ENCODE peak calls at places on chromosomes 12 and 14, in four cellular contexts. A, X, S and D are unnamed samples.

GRCh38 chr14:73944432-73945158 is 5.3 kb downstream of the FAM161B start:
- DNase-seq in X (no peak), S (no peak), A (no peak), D (no peak)

GRCh38 chr12:96132819-96133218 is 61.4 kb upstream of the ELK3 start:
- DNase-seq in A (peak), S (no peak), X (no peak), D (peak)

GRCh38 chr12:105279460-105280056 is 43.6 kb upstream of the APPL2 start:
- DNase-seq in X (no peak), A (no peak), S (peak), D (peak)

GRCh38 chr14:50928002-50928635 is 16.2 kb downstream of the PYGL start:
- DNase-seq in S (no peak), A (no peak), X (peak), D (peak)

GRCh38 chr12:66044731-66045130 is 85.8 kb downstream of the LLPH start:
- DNase-seq in X (peak), S (no peak), A (peak), D (no peak)

GRCh38 chr12:46771268-46771837 is 54.4 kb downstream of the SLC38A4 start:
- DNase-seq in X (peak), A (no peak), S (no peak), D (peak)

GRCh38 chr14:31297701-31298344 is 90.2 kb upstream of the HECTD1 start:
- DNase-seq in A (peak), S (no peak), X (no peak), D (no peak)

GRCh38 chr14:100110801-100111200 is 45.6 kb downstream of the EVL start:
- DNase-seq in S (no peak), X (no peak), A (no peak), D (no peak)

GRCh38 chr12:58588771-58589170 is 331.5 kb downstream of the LRIG3 start:
- DNase-seq in S (no peak), A (peak), X (peak), D (peak)

GRCh38 chr14:103372552-103373304 is 12.5 kb upstream of the MARK3 start:
- DNase-seq in A (peak), X (peak), S (no peak), D (peak)

GRCh38 chr12:104060791-104061190 is 3.5 kb upstream of the HCFC2 start:
- DNase-seq in A (peak), S (no peak), X (no peak), D (peak)

GRCh38 chr12:111267171-111267570 is 101.7 kb downstream of the PHETA1 start:
- DNase-seq in A (no peak), S (no peak), X (no peak), D (no peak)

GRCh38 chr14:104803916-104804371 is 3.0 kb downstream of the ZBTB42 start:
- DNase-seq in X (no peak), S (no peak), A (peak), D (no peak)

GRCh38 chr14:104802120-104802912 is 1.4 kb downstream of the ZBTB42 start:
- DNase-seq in X (no peak), S (no peak), A (no peak), D (no peak)

GRCh38 chr14:104804481-104805325 is 3.8 kb downstream of the ZBTB42 start:
- DNase-seq in X (no peak), S (no peak), A (no peak), D (no peak)

GRCh38 chr14:104802913-104803184 is 1.9 kb downstream of the ZBTB42 start:
- DNase-seq in A (no peak), X (no peak), S (no peak), D (no peak)

DNA sequence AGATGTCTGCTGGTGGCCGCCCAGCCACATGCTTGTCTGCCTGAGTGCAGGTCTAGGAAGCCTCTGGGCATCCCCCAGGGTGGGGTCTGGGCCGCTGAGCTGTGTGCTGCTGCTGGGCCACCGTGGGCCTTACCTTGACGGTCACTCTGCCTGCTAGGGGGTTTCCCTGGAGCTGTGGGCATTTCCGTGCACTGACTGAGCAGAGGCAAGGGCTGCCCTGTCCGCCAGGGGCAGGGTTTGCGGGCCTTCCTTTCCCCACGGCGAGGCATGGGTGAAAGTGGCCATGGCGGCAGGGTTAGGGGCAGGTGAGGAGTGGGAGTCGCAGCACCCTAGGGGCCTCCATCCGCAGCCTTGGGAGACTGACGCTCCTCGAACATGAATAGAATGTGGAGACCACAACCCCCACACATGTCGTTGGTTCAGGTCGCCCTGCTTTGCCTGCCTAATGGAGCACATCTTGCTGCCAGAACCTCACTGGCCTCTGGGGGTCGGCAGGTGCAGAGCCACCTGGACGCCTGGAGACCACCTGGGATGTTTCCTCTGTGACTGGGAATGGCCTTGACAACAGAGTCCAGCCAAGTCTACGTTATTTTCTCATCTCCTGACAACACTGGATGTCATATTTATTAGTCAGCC is 2.5 kb downstream of the ZBTB42 start:
- DNase-seq in X (no peak), S (no peak), A (no peak), D (peak)
- H2AFZ ChIP-seq in X (no peak), S (no peak), A (no peak), D (no peak)

DNA sequence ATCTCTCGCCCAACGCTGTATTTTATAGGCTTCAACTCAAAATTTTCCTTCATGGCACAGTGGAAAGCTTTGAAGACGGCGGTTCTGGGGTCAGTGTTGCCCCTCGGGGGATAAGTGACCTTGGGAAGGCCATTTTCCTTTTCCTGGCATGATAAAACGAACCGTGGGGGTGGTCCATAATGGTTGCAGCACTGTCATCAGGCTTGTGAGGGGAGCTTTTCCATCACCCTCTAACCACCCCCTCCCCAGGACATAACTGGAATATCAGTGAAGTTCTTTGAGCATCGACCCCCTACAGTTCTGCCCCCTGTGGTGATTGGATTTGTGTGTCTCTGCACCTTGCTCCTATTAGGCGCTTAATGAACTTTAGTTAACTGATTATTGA is 16.0 kb downstream of the FOS start:
- DNase-seq in S (no peak), X (no peak), A (no peak), D (no peak)
- H2AFZ ChIP-seq in S (peak), X (peak), A (peak), D (peak)

DNA sequence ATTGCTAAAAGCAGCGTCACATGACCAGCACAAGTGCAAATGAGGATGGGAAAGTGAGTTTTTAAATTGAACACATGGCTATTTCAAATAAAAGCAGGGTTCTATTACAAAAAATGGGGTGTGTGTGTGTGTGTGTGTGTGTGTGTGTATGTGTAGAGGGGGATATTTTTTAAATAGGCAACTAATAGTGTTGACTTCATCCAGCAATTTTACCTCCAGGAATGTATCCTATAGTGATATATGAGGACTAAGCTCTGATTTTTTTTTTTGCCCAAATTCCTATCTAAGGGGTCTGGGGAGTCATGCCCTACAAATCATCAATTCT is 78.9 kb upstream of the AMN1 start:
- DNase-seq in S (no peak), A (no peak), X (no peak), D (no peak)
- H2AFZ ChIP-seq in S (peak), A (no peak), X (no peak), D (no peak)

GRCh38 chr12:42091769-42092168 is 52.9 kb downstream of the GXYLT1 start:
- DNase-seq in A (no peak), S (no peak), X (peak), D (no peak)
- H2AFZ ChIP-seq in A (no peak), S (no peak), X (no peak), D (no peak)

GRCh38 chr12:130831876-130832405 is 7.1 kb downstream of the STX2 start:
- DNase-seq in S (no peak), A (no peak), X (no peak), D (no peak)
- H2AFZ ChIP-seq in S (no peak), A (no peak), X (no peak), D (no peak)

GRCh38 chr12:116365606-116366455 is 88.3 kb upstream of the MED13L start:
- DNase-seq in S (no peak), X (no peak), A (no peak), D (peak)
- H2AFZ ChIP-seq in S (no peak), X (no peak), A (no peak), D (no peak)

GRCh38 chr12:27178723-27179398 is 65.2 kb upstream of the STK38L start:
- DNase-seq in S (no peak), A (peak), X (peak), D (no peak)
- H2AFZ ChIP-seq in S (no peak), A (no peak), X (no peak), D (peak)